ENCODE peak calls at places on chromosome 2, in five cellular contexts. Q is stomach, T is neural progenitor cell, Z is Peyer's patch, K is esophagus muscularis mucosa. W is an unnamed sample.

GRCh38 chr2:84870306-84870705 is 10.6 kb downstream of the TRABD2A start:
- DNase-seq in K (no peak), T (no peak), Z (peak; percentile 58), Q (no peak), W (no peak)

GRCh38 chr2:83234291-83234690 is 1224.8 kb downstream of the SUCLG1 start:
- DNase-seq in Q (no peak), Z (no peak), T (peak; percentile 2), K (no peak), W (no peak)

GRCh38 chr2:100321881-100322820 is at the start of gene LONRF2:
- DNase-seq in K (no peak), Q (peak; percentile 52), T (peak; percentile 67), Z (no peak), W (peak; percentile 54)

GRCh38 chr2:189783927-189784867 is at the start of the genes ORMDL1 and PMS1:
- DNase-seq in Z (peak; percentile 97), T (peak; percentile 97), Q (peak; percentile 97), K (peak; percentile 97), W (peak; percentile 98)

GRCh38 chr2:33134086-33134763 is 187.5 kb downstream of the LTBP1 start:
- DNase-seq in Z (peak; percentile 58), T (peak; percentile 41), K (peak; percentile 93), Q (peak; percentile 28), W (no peak)

GRCh38 chr2:115910270-115910669 is 1467.8 kb downstream of the DPP10 start:
- DNase-seq in K (no peak), Q (no peak), T (peak; percentile 46), Z (no peak), W (no peak)

GRCh38 chr2:40666438-40666837 is 214.5 kb upstream of the SLC8A1 start:
- DNase-seq in Q (no peak), T (no peak), K (no peak), Z (no peak), W (no peak)

GRCh38 chr2:234910186-234910679 is 41.6 kb upstream of the SH3BP4 start:
- DNase-seq in Z (no peak), K (no peak), T (no peak), Q (no peak), W (no peak)

GRCh38 chr2:16123421-16123820 is 183.1 kb downstream of the MYCN start:
- DNase-seq in Q (no peak), K (peak; percentile 66), Z (no peak), T (no peak), W (no peak)

GRCh38 chr2:70566464-70566863 is 12.8 kb upstream of the TGFA start:
- DNase-seq in Q (no peak), T (no peak), K (peak; percentile 55), Z (no peak), W (no peak)

GRCh38 chr2:9699139-9699823 is 68.5 kb upstream of the YWHAQ start:
- DNase-seq in T (no peak), Q (no peak), Z (no peak), K (no peak), W (no peak)

GRCh38 chr2:28951910-28952805 is 28.9 kb upstream of the TOGARAM2 start:
- DNase-seq in T (peak; percentile 50), K (no peak), Z (no peak), Q (no peak), W (peak; percentile 69)

GRCh38 chr2:189408294-189408693 is 33.0 kb upstream of the WDR75 start:
- DNase-seq in T (no peak), Z (no peak), Q (no peak), K (no peak), W (no peak)

GRCh38 chr2:29278964-29279363 is 163.7 kb downstream of the CLIP4 start:
- DNase-seq in Q (no peak), Z (no peak), T (no peak), K (no peak), W (no peak)

GRCh38 chr2:134792147-134792546 is 46.3 kb upstream of the ACMSD start:
- DNase-seq in Z (no peak), T (no peak), Q (no peak), K (no peak), W (no peak)

GRCh38 chr2:141517852-141518421 is 612.9 kb downstream of the LRP1B start:
- DNase-seq in T (no peak), Z (no peak), Q (no peak), K (no peak), W (no peak)

GRCh38 chr2:208174144-208174543 is 10.8 kb upstream of the CRYGA start:
- DNase-seq in Z (no peak), Q (no peak), K (no peak), T (no peak), W (no peak)

GRCh38 chr2:43212931-43213330 is 13.5 kb downstream of the ZFP36L2 start:
- DNase-seq in Q (peak; percentile 56), Z (peak; percentile 75), K (no peak), T (no peak), W (no peak)

GRCh38 chr2:30979822-30980245 is 158.4 kb downstream of the GALNT14 start:
- DNase-seq in Q (no peak), Z (no peak), K (no peak), T (peak; percentile 15), W (no peak)

GRCh38 chr2:105789745-105790466 is 45.2 kb downstream of the NCK2 start:
- DNase-seq in K (no peak), T (no peak), Z (peak; percentile 61), Q (no peak), W (no peak)

GRCh38 chr2:60468390-60469085 is 84.9 kb downstream of the BCL11A start:
- DNase-seq in Z (no peak), K (no peak), Q (no peak), T (no peak), W (no peak)

GRCh38 chr2:50514881-50515280 is 517.1 kb downstream of the NRXN1 start:
- DNase-seq in T (peak; percentile 54), Q (no peak), K (no peak), Z (no peak), W (no peak)

GRCh38 chr2:152453129-152453642 is 118.2 kb downstream of the FMNL2 start:
- DNase-seq in T (peak; percentile 72), K (no peak), Z (no peak), Q (no peak), W (no peak)

GRCh38 chr2:206790311-206790935 is 25.0 kb downstream of the FASTKD2 start:
- DNase-seq in K (no peak), Q (no peak), T (no peak), Z (no peak), W (no peak)

GRCh38 chr2:10889741-10890215 is 22.0 kb upstream of the KCNF1 start:
- DNase-seq in K (no peak), Z (peak; percentile 30), T (no peak), Q (no peak), W (no peak)

GRCh38 chr2:29064746-29065478 is 9.4 kb downstream of the PCARE start:
- DNase-seq in K (no peak), Z (no peak), Q (no peak), T (peak; percentile 56), W (no peak)

GRCh38 chr2:239223330-239224248 is 177.2 kb downstream of the HDAC4 start:
- DNase-seq in T (no peak), K (no peak), Q (peak; percentile 65), Z (peak; percentile 84), W (peak; percentile 84)

GRCh38 chr2:28252308-28252707 is 140.3 kb upstream of the FOSL2 start:
- DNase-seq in K (no peak), Z (no peak), T (no peak), Q (no peak), W (no peak)

GRCh38 chr2:133422946-133423345 is 145.3 kb downstream of the NCKAP5 start:
- DNase-seq in K (peak; percentile 21), Q (no peak), T (no peak), Z (no peak), W (no peak)

GRCh38 chr2:70907130-70907756 is 28.5 kb upstream of the ATP6V1B1 start:
- DNase-seq in Z (peak; percentile 44), K (no peak), Q (peak; percentile 24), T (peak; percentile 72), W (no peak)

GRCh38 chr2:58508021-58508420 is 266.9 kb upstream of the FANCL start:
- DNase-seq in K (no peak), Z (no peak), Q (no peak), T (peak; percentile 33), W (no peak)

GRCh38 chr2:10410716-10411437 is 37.2 kb downstream of the ODC1 start:
- DNase-seq in Z (no peak), Q (no peak), K (no peak), T (no peak), W (no peak)

GRCh38 chr2:186874713-186875112 is 25.7 kb upstream of the ZSWIM2 start:
- DNase-seq in Q (no peak), T (no peak), K (no peak), Z (no peak), W (no peak)

GRCh38 chr2:174580951-174581350 is 16.7 kb downstream of the WIPF1 start:
- DNase-seq in Q (no peak), T (no peak), Z (no peak), K (no peak), W (no peak)
- H3K27ac ChIP-seq in Q (no peak overlapping the region), T (no peak overlapping the region), Z (no peak overlapping the region), K (no peak overlapping the region), W (no peak overlapping the region)

DNA sequence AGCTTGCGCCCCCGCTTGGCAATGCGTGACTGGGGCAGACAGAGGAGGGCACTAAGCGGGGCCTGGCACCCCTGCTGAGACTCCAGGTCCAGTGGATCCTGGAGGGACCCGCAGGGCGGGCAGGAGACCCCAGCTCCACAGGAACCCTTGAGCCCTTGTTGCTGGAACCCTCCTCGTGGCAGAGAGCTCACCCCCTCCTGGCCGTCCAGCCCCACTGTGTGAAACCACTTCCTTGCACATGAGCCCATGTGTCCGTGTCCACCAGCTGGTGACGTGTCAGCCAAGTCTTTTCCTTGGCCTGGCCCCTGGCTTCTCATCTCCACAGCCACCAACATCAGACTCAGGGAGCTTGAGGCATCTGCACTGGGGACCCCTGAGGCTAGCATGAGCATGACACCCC is 38.0 kb downstream of the BIN1 start:
- DNase-seq in Q (no peak), T (no peak), Z (no peak), K (no peak), W (no peak)
- H3K4me1 ChIP-seq in Q (peaks cover 24% of the 10 kb centered on the region), T (no peaks in the 10 kb centered on the region), Z (peaks cover 3% of the 10 kb centered on the region), K (peaks cover 31% of the 10 kb centered on the region), W (no peaks in the 10 kb centered on the region)

GRCh38 chr2:46284812-46285211 is 12.4 kb upstream of the EPAS1 start:
- DNase-seq in K (no peak), T (peak; percentile 39), Z (no peak), Q (no peak), W (no peak)
- TF ChIP-seq CTCF in K (no peak), T (no peak), Z (no peak), Q (no peak), W (no peak)

DNA sequence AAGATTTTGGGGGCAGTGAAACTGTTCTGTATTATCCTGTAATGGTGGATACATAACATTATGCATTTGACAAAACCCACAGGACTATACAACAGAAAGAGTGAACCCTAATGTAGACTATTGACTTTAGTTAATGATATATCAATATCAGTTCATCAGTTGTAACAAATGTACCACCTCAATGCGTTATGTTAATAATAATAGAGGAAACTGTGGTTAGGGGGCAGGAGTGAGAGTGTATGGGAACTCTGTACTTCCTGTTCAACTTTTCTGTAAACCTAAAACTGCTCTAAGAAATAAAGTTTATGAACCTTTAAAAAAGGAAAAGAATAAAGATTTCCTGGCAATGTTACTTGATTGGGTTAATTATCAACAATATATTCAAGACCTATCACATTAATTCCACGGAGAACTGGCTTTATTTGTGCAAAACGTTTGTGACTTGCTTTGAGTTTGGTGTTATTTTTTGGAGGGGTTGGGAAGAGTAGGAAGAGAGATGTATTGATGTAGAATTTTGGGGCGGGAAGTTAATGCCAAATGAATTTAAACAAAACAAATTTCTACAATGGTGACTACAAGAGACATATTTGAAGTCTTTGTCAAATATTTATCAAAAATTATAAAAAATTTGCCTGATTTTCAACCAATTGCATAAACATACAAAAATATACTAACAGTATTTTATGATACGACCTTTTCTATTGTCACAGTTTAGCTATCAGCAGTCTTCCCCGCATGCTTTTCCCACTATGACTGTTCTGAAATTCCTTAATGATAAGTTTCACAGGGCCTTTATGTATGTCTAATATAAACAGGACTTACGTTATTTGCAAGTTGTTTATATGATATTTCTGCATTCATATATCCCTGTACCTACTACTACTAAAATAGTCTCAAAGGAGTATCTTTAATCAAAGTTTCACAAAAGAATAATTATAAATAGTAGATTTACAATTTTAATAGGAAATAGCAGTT is 2.1 kb upstream of the RTN4 start:
- DNase-seq in Z (no peak), T (no peak), Q (no peak), K (no peak), W (no peak)
- H3K27ac ChIP-seq in Z (peak overlapping the region; percentile 98), T (no peak overlapping the region), Q (no peak overlapping the region), K (peak overlapping the region; percentile 100), W (no peak overlapping the region)